ENCODE peak calls at places on chromosomes 7 and 10, in seven cellular contexts. G is CD8-positive, alpha-beta T cell; K is fibroblast of lung; N is gastrocnemius medialis; X is right lobe of liver; L is A549; Z is IMR-90. V is an unnamed sample. For H3K4me1, the result is how much of the 10 kb centered on the place peaks cover.

GRCh38 chr7:20214132-20214531 is 3.1 kb downstream of the MACC1 start:
- DNase-seq in G (no peak), K (no peak), Z (no peak), L (no peak), X (no peak), N (no peak), V (no peak)

GRCh38 chr10:124686707-124687376 is 57.3 kb downstream of the FAM53B start:
- DNase-seq in Z (no peak), K (no peak), X (no peak), N (no peak), G (no peak), L (no peak), V (no peak)

GRCh38 chr10:43691503-43691902 is 42.8 kb upstream of the ZNF32 start:
- DNase-seq in Z (peak), N (no peak), G (no peak), L (no peak), X (no peak), K (peak), V (no peak)

GRCh38 chr7:132475669-132476116 is 100.6 kb downstream of the PLXNA4 start:
- DNase-seq in K (peak), N (no peak), G (no peak), L (no peak), Z (no peak), X (no peak), V (no peak)

GRCh38 chr7:106915873-106916272 is 50.8 kb downstream of the PIK3CG start:
- DNase-seq in N (no peak), X (no peak), L (no peak), Z (no peak), G (no peak), K (no peak), V (no peak)

GRCh38 chr7:138564365-138564764 is 104.3 kb downstream of the TRIM24 start:
- DNase-seq in Z (no peak), X (peak), N (peak), K (peak), L (no peak), G (no peak), V (no peak)

GRCh38 chr7:104979167-104979841 is 34.7 kb upstream of the KMT2E start:
- DNase-seq in G (no peak), X (no peak), Z (peak), N (peak), K (peak), L (no peak), V (no peak)

GRCh38 chr7:26346611-26347200 is 55.0 kb downstream of the SNX10 start:
- DNase-seq in G (no peak), X (peak), Z (peak), K (peak), N (no peak), L (no peak), V (no peak)

GRCh38 chr7:41183741-41184140 is 519.1 kb downstream of the INHBA start:
- DNase-seq in X (no peak), L (no peak), G (no peak), N (no peak), K (no peak), Z (no peak), V (no peak)

GRCh38 chr10:125396651-125397050 is 236.3 kb upstream of the CTBP2 start:
- DNase-seq in L (no peak), Z (peak), G (no peak), N (no peak), X (no peak), K (peak), V (no peak)

GRCh38 chr7:45648671-45648995 is 74.5 kb downstream of the ADCY1 start:
- DNase-seq in G (no peak), L (no peak), X (no peak), Z (no peak), K (no peak), N (no peak), V (no peak)

GRCh38 chr10:130169136-130169888 is 33.1 kb downstream of the GLRX3 start:
- DNase-seq in G (no peak), Z (peak), K (peak), X (no peak), L (no peak), N (no peak), V (no peak)

GRCh38 chr10:63083904-63084689 is 49.0 kb upstream of the NRBF2 start:
- DNase-seq in N (peak), X (peak), Z (peak), K (peak), G (peak), L (peak), V (peak)

GRCh38 chr7:17651926-17652385 is 288.3 kb downstream of the SNX13 start:
- DNase-seq in K (peak), G (no peak), Z (peak), N (peak), L (peak), X (no peak), V (no peak)

GRCh38 chr10:109824206-109824605 is 99.1 kb downstream of the XPNPEP1 start:
- DNase-seq in G (no peak), X (no peak), Z (no peak), N (no peak), K (no peak), L (no peak), V (no peak)

GRCh38 chr7:34160261-34160752 is 255.0 kb downstream of the BMPER start:
- DNase-seq in X (no peak), G (no peak), Z (peak), K (peak), N (no peak), L (no peak), V (no peak)

GRCh38 chr10:80265740-80266512 is 23.5 kb downstream of the MAT1A start:
- DNase-seq in L (no peak), K (no peak), N (no peak), Z (no peak), G (no peak), X (no peak), V (no peak)

GRCh38 chr10:77004917-77005564 is 632.6 kb downstream of the KCNMA1 start:
- DNase-seq in L (peak), K (peak), G (no peak), X (no peak), N (no peak), Z (peak), V (no peak)

GRCh38 chr10:21368728-21369425 is 156.6 kb downstream of the SKIDA1 start:
- DNase-seq in X (no peak), Z (peak), G (no peak), L (no peak), K (peak), N (no peak), V (no peak)

GRCh38 chr7:116810267-116811116 is 51.9 kb upstream of the CAPZA2 start:
- DNase-seq in Z (no peak), X (no peak), K (no peak), L (peak), G (no peak), N (no peak), V (no peak)

GRCh38 chr10:43259981-43260761 is 6.7 kb downstream of the RASGEF1A start:
- DNase-seq in K (no peak), N (no peak), L (no peak), X (peak), G (peak), Z (no peak), V (no peak)

GRCh38 chr7:111531993-111532392 is 30.3 kb downstream of the IMMP2L start:
- DNase-seq in X (no peak), L (no peak), Z (no peak), G (no peak), N (no peak), K (no peak), V (no peak)

GRCh38 chr10:14975672-14976273 is 16.6 kb downstream of the MEIG1 start:
- DNase-seq in L (peak), G (no peak), K (no peak), N (no peak), Z (no peak), X (no peak), V (no peak)

GRCh38 chr10:53387546-53387945 is 615.0 kb upstream of the MBL2 start:
- DNase-seq in X (no peak), G (no peak), Z (no peak), L (no peak), N (no peak), K (peak), V (no peak)

GRCh38 chr7:2403718-2404648 is 572 bp downstream of the CHST12 start:
- DNase-seq in Z (peak), G (peak), K (peak), X (peak), L (no peak), N (peak), V (no peak)

GRCh38 chr7:14021069-14021468 is 31.6 kb upstream of the ETV1 start:
- DNase-seq in K (peak), Z (peak), G (no peak), L (peak), N (no peak), X (no peak), V (no peak)

GRCh38 chr10:73887038-73888015 is 13.0 kb upstream of the CAMK2G start:
- DNase-seq in N (peak), L (peak), X (no peak), G (no peak), Z (peak), K (peak), V (no peak)

GRCh38 chr7:116258734-116259133 is 48.4 kb downstream of the TES start:
- DNase-seq in N (no peak), K (peak), X (no peak), G (peak), L (peak), Z (peak), V (no peak)

GRCh38 chr10:112490543-112490942 is 43.5 kb downstream of the VTI1A start:
- DNase-seq in X (no peak), K (no peak), N (peak), Z (peak), L (no peak), G (no peak), V (no peak)

GRCh38 chr7:140000666-140001268 is 62.0 kb downstream of the PARP12 start:
- DNase-seq in X (no peak), G (no peak), K (no peak), N (no peak), Z (no peak), L (no peak), V (no peak)

GRCh38 chr7:127189074-127189473 is 63.7 kb downstream of the GRM8 start:
- DNase-seq in K (no peak), N (no peak), Z (no peak), G (no peak), X (no peak), L (no peak), V (no peak)

GRCh38 chr7:36044096-36044892 is 108.8 kb upstream of the EEPD1 start:
- DNase-seq in Z (no peak), N (no peak), L (no peak), G (no peak), K (peak), X (no peak), V (no peak)

GRCh38 chr7:105837765-105838241 is 38.6 kb downstream of the ATXN7L1 start:
- DNase-seq in N (peak), L (no peak), Z (no peak), X (no peak), G (no peak), K (no peak), V (no peak)

DNA sequence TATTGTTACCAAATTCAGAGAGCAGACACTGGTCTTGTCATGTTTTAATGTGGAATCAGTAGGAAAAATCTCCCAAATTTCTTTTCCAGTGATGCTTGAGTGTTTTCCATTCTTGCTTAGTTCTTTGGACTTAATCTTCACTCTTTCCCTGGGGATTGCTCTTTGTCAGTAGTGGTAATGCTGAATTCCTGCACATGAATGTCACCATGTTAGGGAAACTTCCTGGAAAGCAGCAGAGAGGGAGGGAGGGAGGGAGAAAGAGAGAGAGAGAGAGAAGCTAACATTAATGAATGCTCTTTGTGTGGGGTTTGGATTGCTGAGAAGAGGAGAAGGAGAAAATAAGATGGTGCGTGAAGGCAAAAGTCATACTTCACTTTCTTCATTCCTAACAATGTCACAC is 295.3 kb upstream of the COBL start:
- DNase-seq in X (no peak), G (no peak), L (no peak), Z (no peak), K (peak), N (no peak), V (no peak)
- H3K4me3 ChIP-seq in X (no peak), G (no peak), L (no peak), Z (no peak), K (no peak), N (no peak), V (no peak)

GRCh38 chr10:133295426-133296320 is 13.0 kb downstream of the TUBGCP2 start:
- DNase-seq in G (no peak), N (no peak), X (no peak), Z (no peak), K (no peak), L (no peak), V (no peak)

GRCh38 chr10:133297504-133297903 is 11.2 kb downstream of the TUBGCP2 start:
- DNase-seq in N (no peak), K (no peak), X (no peak), Z (no peak), G (no peak), L (no peak), V (no peak)

GRCh38 chr10:133299224-133299623 is 9.4 kb downstream of the TUBGCP2 start:
- DNase-seq in G (no peak), N (no peak), X (no peak), Z (no peak), L (no peak), K (no peak), V (no peak)

GRCh38 chr10:133299738-133300137 is 8.9 kb downstream of the TUBGCP2 start:
- DNase-seq in L (no peak), N (no peak), K (no peak), X (no peak), G (no peak), Z (no peak), V (no peak)

GRCh38 chr10:133298466-133298865 is 10.2 kb downstream of the TUBGCP2 start:
- DNase-seq in N (no peak), G (no peak), Z (no peak), K (no peak), L (no peak), X (no peak), V (no peak)
- H3K4me1 ChIP-seq in N (under half), G (under half), Z (under half), K (under half), L (under half), X (under half), V (under half)

GRCh38 chr10:32984003-32984600 is 26.1 kb upstream of the ITGB1 start:
- DNase-seq in Z (no peak), X (no peak), G (no peak), K (no peak), N (no peak), L (no peak), V (no peak)
- H3K27ac ChIP-seq in Z (peak), X (peak), G (no peak), K (peak), N (no peak), L (peak), V (no peak)

GRCh38 chr10:96287392-96288105 is 16.2 kb upstream of the BLNK start:
- DNase-seq in K (peak), L (peak), N (no peak), Z (no peak), X (peak), G (no peak), V (no peak)
- H3K4me3 ChIP-seq in K (no peak), L (no peak), N (no peak), Z (no peak), X (no peak), G (no peak), V (no peak)

DNA sequence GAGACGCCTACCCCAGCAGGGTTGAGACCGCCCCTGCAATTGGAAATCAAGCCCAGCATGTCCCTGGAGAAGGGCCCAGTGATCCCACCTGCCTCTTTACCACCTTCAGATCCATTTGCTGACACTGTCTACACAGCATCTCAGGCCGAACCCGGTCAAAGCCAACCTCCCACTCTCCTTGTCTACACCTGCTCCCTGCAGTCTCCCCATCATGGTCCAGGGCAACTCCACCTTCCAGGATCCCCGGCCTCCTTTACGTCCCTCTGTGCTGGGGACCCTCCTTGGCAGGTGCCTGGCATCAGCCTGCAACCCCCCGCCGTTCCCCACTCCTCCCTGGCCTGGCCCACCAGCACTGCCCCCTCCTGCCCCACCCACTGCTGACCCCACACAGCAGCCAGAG is 227.2 kb downstream of the PAXIP1 start:
- DNase-seq in G (no peak), L (no peak), K (no peak), N (no peak), Z (no peak), X (no peak), V (no peak)
- H3K4me1 ChIP-seq in G (under half), L (under half), K (under half), N (under half), Z (under half), X (under half), V (under half)

GRCh38 chr10:61981460-61981859 is 80.0 kb downstream of the ARID5B start:
- DNase-seq in N (no peak), X (no peak), K (no peak), Z (no peak), L (no peak), G (no peak), V (no peak)
- H3K27ac ChIP-seq in N (no peak), X (no peak), K (no peak), Z (no peak), L (no peak), G (no peak), V (no peak)

GRCh38 chr10:114319406-114320248 is 80.6 kb downstream of the VWA2 start:
- DNase-seq in K (no peak), G (no peak), L (no peak), Z (no peak), X (no peak), N (no peak), V (no peak)
- H3K4me3 ChIP-seq in K (no peak), G (no peak), L (no peak), Z (no peak), X (no peak), N (no peak), V (no peak)